ENCODE peak calls at places on chromosomes 11 and 22, in five cellular contexts. Q, B, W, O and H are unnamed samples. For H3K36me3, the result is how much of the 10 kb centered on the place peaks cover.

GRCh38 chr11:126522606-126523005 is 167.1 kb downstream of the ST3GAL4 start:
- DNase-seq in Q (no peak), B (no peak), W (no peak), O (no peak), H (no peak)

GRCh38 chr11:67632175-67632981 is 2.6 kb upstream of the NUDT8 start:
- DNase-seq in Q (peak), B (no peak), W (peak), O (no peak), H (no peak)

GRCh38 chr11:57514538-57515331 is 767 bp downstream of the SLC43A1 start:
- DNase-seq in Q (peak), B (peak), W (peak), O (peak), H (no peak)

GRCh38 chr22:25013634-25014033 is 61.1 kb downstream of the KIAA1671 start:
- DNase-seq in Q (no peak), B (no peak), W (peak), O (no peak), H (peak)

GRCh38 chr11:32374261-32374711 is 61.1 kb downstream of the WT1 start:
- DNase-seq in Q (no peak), B (no peak), W (peak), O (peak), H (no peak)

GRCh38 chr22:44870021-44870420 is 117.6 kb downstream of the ARHGAP8 start:
- DNase-seq in Q (no peak), B (no peak), W (peak), O (no peak), H (peak)

GRCh38 chr22:38304526-38304925 is 12.7 kb downstream of the CSNK1E start:
- DNase-seq in Q (peak), B (peak), W (no peak), O (no peak), H (no peak)

GRCh38 chr11:13334068-13334785 is 56.6 kb downstream of the BMAL1 start:
- DNase-seq in Q (no peak), B (no peak), W (no peak), O (no peak), H (peak)

GRCh38 chr22:46961591-46962290 is 199.3 kb downstream of the TBC1D22A start:
- DNase-seq in Q (no peak), B (no peak), W (no peak), O (no peak), H (no peak)

GRCh38 chr11:72781313-72782080 is 12.3 kb downstream of the STARD10 start:
- DNase-seq in Q (peak), B (no peak), W (no peak), O (peak), H (no peak)

GRCh38 chr11:76577199-76577920 is 93.2 kb downstream of the LRRC32 start:
- DNase-seq in Q (peak), B (peak), W (peak), O (no peak), H (peak)

GRCh38 chr11:65392899-65393298 is 6.5 kb downstream of the FRMD8 start:
- DNase-seq in Q (no peak), B (no peak), W (no peak), O (no peak), H (no peak)

GRCh38 chr11:65393513-65394079 is 7.2 kb downstream of the FRMD8 start:
- DNase-seq in Q (no peak), B (no peak), W (no peak), O (no peak), H (no peak)

GRCh38 chr11:65394125-65394536 is 7.7 kb downstream of the FRMD8 start:
- DNase-seq in Q (no peak), B (no peak), W (no peak), O (no peak), H (no peak)

GRCh38 chr11:65391007-65391406 is 4.6 kb downstream of the FRMD8 start:
- DNase-seq in Q (peak), B (no peak), W (no peak), O (no peak), H (no peak)

GRCh38 chr11:65392186-65392829 is 5.9 kb downstream of the FRMD8 start:
- DNase-seq in Q (no peak), B (no peak), W (no peak), O (no peak), H (no peak)
- H3K4me3 ChIP-seq in Q (no peak), B (no peak), W (no peak), O (no peak), H (no peak)

GRCh38 chr11:118903204-118904015 is 19.7 kb downstream of the CXCR5 start:
- DNase-seq in Q (no peak), B (no peak), W (no peak), O (no peak), H (no peak)
- H3K36me3 ChIP-seq in Q (half or more), B (half or more), W (under half), O (under half), H (half or more)

GRCh38 chr11:96045622-96046456 is 121.9 kb upstream of the MTMR2 start:
- DNase-seq in Q (peak), B (peak), W (no peak), O (no peak), H (peak)
- H3K4me3 ChIP-seq in Q (peak), B (no peak), W (no peak), O (no peak), H (no peak)

GRCh38 chr11:9489366-9489765 is 28.6 kb downstream of the ZNF143 start:
- DNase-seq in Q (no peak), B (peak), W (no peak), O (no peak), H (no peak)
- H3K36me3 ChIP-seq in Q (half or more), B (under half), W (under half), O (half or more), H (under half)

DNA sequence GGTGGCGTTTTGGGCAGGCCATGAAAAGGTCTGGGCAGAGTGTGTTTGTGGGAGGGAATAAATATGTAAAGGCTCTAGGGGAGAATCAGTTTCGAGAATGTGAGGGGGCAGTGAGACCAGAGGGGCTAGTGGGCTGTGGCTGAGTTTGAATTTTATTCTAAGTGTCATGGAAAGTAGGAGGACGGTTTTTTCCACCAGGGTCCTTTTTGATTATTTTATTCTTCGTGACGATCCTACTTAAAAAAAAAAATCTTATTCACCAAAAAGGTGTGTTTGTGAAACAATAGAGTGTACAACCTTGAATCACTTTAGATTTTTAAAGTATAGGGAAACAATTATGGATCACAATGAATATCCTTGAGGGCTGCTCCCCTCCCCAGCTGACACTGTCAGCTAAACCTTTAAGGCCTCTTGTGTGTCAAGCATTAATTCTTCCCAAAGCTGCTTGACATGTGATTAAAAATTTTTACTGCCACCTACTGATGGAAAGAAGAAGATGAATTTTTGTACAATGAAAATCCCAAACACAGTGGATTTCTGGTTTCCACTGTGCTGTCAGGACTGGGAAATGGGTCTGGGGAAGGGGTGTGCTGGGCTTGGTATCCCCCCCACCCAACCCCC is 107.5 kb upstream of the OR4B1 start:
- DNase-seq in Q (no peak), B (no peak), W (peak), O (peak), H (peak)
- H3K4me3 ChIP-seq in Q (no peak), B (peak), W (peak), O (peak), H (no peak)

DNA sequence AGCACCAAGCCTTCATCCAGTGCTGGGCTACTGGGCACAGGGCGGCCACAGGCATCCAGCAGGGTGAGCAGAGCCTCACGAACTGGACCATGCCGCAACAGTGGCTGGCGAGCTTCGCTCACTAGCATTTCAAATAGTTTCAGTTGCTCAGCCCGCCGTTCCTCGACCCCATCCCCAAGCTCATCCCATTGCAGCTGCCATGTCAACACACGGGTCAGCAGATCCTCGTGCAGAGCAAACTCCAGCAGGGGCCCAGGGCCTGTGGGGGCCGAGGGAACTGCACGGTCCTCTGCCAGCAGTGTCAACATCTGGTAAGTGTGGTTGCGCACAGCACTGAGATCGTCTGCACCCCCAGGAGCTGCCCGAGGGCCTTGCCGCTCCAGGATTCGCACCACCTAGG is 10.6 kb downstream of the FHIP1B start:
- DNase-seq in Q (no peak), B (no peak), W (no peak), O (no peak), H (no peak)
- H3K36me3 ChIP-seq in Q (half or more), B (under half), W (under half), O (half or more), H (under half)

DNA sequence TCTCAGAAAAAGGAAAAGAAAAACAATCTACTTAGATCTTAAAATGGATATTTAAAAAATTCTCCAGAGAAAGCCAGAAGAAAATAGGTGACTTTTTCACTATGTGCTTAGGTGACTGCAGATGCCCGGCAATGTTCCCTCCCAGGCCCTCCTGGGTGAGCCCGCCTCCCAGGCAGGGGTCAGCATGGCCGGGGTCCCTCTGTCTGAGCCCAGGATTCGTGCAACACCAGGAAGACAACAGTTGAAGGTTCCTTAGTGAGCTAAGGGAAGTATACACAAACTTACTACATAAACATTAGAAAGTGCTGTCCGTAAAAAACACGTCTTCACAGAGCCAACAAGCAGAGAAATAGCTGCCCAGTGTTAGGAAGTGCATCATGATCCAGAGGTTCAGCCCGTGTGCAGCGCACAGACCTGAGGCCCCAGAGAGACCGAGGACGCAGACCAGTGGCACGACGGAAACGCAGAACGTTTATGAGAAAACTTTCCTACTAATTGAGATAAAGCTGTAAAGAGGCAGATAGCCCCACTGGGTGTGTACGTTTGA is 11.6 kb downstream of the MAPK8IP2 start:
- DNase-seq in Q (no peak), B (no peak), W (no peak), O (no peak), H (no peak)
- H3K4me3 ChIP-seq in Q (no peak), B (no peak), W (no peak), O (no peak), H (no peak)

DNA sequence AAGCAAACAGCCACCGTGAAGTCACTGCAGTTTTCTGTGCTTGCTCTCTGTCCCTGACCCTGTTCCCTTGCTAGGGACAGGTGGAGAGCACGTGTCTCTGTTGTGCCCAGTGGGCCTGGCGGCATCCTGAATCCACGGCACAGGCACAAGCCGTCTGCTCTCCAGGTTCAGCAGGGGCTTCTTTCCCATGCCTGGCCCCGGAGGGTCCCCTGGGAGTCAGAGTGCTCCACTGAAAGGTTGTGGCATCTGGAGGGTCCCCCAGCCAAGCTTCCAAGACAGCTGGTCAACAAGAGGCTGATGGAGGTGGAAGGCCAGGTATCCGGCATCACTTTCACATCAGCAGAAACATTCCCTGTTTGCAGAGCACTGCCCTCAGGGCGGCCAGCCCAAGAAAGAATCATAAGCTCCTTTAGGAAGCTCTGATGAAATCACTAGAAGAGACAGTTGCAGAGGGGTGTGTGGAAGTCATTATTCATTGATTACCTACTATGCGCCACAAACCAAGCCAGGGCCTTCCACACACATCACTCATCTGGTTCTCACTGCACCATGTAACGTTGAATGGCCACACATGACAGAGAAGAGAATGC is 346.4 kb upstream of the B3GAT1 start:
- DNase-seq in Q (no peak), B (no peak), W (no peak), O (no peak), H (no peak)
- H3K36me3 ChIP-seq in Q (under half), B (under half), W (under half), O (under half), H (under half)